ENCODE peak calls at places on chromosomes 5 and 9, in four cellular contexts. P, L, Z and R are unnamed samples. For H3K36me3, the result is how much of the 10 kb centered on the place peaks cover.

GRCh38 chr9:135704366-135704947 is 2.5 kb downstream of the KCNT1 start:
- DNase-seq in L (no peak), Z (no peak), P (no peak), R (no peak)

GRCh38 chr5:159814810-159815585 is 101.3 kb upstream of the ADRA1B start:
- DNase-seq in L (no peak), P (peak), Z (no peak), R (no peak)

GRCh38 chr9:137406876-137407589 is 15.9 kb downstream of the EXD3 start:
- DNase-seq in L (peak), Z (peak), P (peak), R (no peak)

GRCh38 chr9:112166176-112167140 is 8.6 kb downstream of the SUSD1 start:
- DNase-seq in L (no peak), P (peak), Z (peak), R (peak)

GRCh38 chr9:72954431-72955420 is 1.9 kb upstream of the ALDH1A1 start:
- DNase-seq in L (no peak), Z (no peak), P (no peak), R (peak)

GRCh38 chr5:93589812-93590215 is 6.8 kb downstream of the NR2F1 start:
- DNase-seq in L (no peak), P (no peak), Z (peak), R (no peak)

GRCh38 chr5:14296533-14297331 is 153.6 kb downstream of the TRIO start:
- DNase-seq in P (peak), Z (peak), L (no peak), R (no peak)

GRCh38 chr9:136087741-136088480 is 7.2 kb downstream of the NACC2 start:
- DNase-seq in L (peak), Z (no peak), P (no peak), R (no peak)

GRCh38 chr9:37324261-37324683 is 98.2 kb upstream of the GRHPR start:
- DNase-seq in L (no peak), P (no peak), Z (peak), R (no peak)

GRCh38 chr9:110468950-110469349 is 110.6 kb downstream of the SVEP1 start:
- DNase-seq in L (no peak), P (no peak), Z (no peak), R (no peak)

GRCh38 chr5:40141418-40141817 is 538.3 kb upstream of the PTGER4 start:
- DNase-seq in L (no peak), P (no peak), Z (no peak), R (no peak)

GRCh38 chr9:38278457-38278856 is 114.0 kb upstream of the ALDH1B1 start:
- DNase-seq in Z (no peak), L (no peak), P (no peak), R (no peak)

GRCh38 chr9:16869961-16870605 is 387 bp downstream of the BNC2 start:
- DNase-seq in Z (peak), P (peak), L (no peak), R (no peak)

GRCh38 chr9:33858346-33858869 is 41.4 kb downstream of the UBE2R2 start:
- DNase-seq in P (peak), L (no peak), Z (peak), R (no peak)

GRCh38 chr9:23822331-23823169 is 3.5 kb downstream of the ELAVL2 start:
- DNase-seq in Z (no peak), L (no peak), P (no peak), R (no peak)

GRCh38 chr5:135227064-135228022 is 171.7 kb downstream of the MACROH2A1 start:
- DNase-seq in P (no peak), Z (no peak), L (no peak), R (no peak)

GRCh38 chr9:116726606-116727005 is 39.5 kb downstream of the TRIM32 start:
- DNase-seq in Z (no peak), P (no peak), L (no peak), R (no peak)

GRCh38 chr9:24041294-24041693 is 215.3 kb upstream of the ELAVL2 start:
- DNase-seq in Z (peak), L (no peak), P (no peak), R (no peak)

GRCh38 chr9:224540-225520 is 10.2 kb downstream of the DOCK8 start:
- DNase-seq in Z (no peak), P (peak), L (no peak), R (peak)

GRCh38 chr5:72133212-72133990 is 26.1 kb downstream of the MAP1B start:
- DNase-seq in P (peak), Z (peak), L (no peak), R (no peak)

GRCh38 chr9:127548352-127548878 is 63.7 kb upstream of the STXBP1 start:
- DNase-seq in L (no peak), P (no peak), Z (no peak), R (no peak)
- H3K36me3 ChIP-seq in L (under half), P (under half), Z (under half), R (under half)

DNA sequence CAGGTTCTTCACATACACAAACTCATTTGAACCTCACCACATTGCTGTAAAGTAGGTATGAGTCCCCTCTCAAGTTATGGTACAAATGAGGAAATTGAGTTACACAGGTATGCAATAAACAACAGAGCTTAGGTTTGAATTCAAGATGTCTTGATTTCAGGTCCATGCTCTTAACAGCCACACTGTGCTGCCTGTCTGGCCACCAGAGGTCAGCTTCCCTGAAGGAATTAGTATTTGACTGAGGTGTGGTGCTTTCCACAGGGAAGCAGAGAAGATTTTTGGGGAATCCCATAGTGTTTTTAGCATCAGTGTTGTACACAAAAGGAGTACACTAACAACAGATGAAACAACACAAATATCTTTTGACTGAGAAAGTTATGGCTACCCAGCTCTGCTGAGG is 94.4 kb upstream of the ITGA1 start:
- DNase-seq in Z (peak), P (peak), L (peak), R (no peak)
- TF ChIP-seq CTCF in Z (peak), P (peak), L (peak), R (peak)

DNA sequence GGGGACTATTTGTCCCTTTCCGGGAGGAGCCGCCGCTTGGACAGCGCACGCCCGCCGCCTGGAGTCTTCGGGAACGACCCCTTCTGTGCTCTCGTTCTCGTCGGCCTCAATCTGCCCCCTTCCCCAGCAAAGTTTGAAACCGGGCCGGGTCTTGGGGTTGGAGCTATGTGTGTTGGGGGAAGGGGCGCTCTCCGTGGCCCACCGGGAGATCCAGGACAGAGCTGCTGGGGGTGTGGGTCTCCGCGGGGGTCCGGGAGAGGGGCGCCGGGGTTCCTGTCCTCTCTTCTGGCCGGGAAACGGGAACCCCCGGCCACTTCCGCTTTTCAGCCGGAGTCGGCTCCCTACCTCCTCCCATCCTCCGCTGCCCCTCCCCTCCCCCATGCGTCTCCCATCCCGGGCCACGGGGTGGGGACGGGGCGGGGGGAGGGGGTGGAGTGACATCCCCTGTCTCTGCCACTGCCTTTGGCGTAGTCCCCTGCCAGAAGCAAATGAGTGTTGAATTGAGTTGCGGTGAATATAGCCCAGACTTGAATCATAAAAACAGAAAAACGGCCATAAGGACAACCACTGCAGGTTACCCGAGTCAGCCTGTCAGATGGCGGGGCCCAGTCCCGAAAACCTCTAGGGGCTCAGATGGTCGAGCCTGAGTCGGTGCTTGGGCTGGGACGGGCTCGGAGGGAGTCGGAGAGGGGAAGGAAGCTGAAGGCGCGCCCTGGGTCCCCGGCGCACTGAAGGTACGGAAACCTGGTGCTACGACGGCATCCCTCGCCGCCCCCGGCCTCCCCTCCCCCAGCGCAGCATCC is 1.1 kb downstream of the CPLX2 start:
- DNase-seq in P (no peak), Z (no peak), L (no peak), R (no peak)
- H3K4me3 ChIP-seq in P (no peak), Z (no peak), L (no peak), R (no peak)

GRCh38 chr5:157347301-157348048 is 81.6 kb downstream of the CYFIP2 start:
- DNase-seq in P (no peak), L (peak), Z (no peak), R (no peak)

GRCh38 chr5:157348049-157348400 is 82.1 kb downstream of the CYFIP2 start:
- DNase-seq in Z (no peak), L (no peak), P (peak), R (no peak)

GRCh38 chr5:157343842-157344790 is 78.2 kb downstream of the CYFIP2 start:
- DNase-seq in P (no peak), Z (no peak), L (no peak), R (no peak)

GRCh38 chr5:157345067-157345466 is 79.1 kb downstream of the CYFIP2 start:
- DNase-seq in L (no peak), P (no peak), Z (no peak), R (no peak)

DNA sequence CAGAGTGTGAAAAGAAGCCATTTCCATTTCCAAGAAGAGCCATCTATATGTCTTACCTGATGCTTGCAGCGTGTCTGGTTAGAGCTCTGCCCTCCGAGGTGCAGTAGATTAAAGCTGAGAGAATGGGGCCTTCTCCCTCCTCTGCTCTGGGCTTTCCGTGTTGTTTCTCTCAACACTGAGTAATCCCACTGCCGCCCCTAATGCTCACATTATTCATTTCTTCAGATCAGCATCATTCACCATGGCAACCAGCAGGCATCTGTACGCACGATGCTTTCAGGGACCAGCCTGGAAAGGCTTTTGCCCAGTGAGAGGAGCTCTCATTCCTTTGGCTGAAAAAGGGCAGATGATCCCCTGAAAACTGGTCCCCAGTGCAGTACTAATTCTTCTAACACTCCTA is 79.6 kb downstream of the CYFIP2 start:
- DNase-seq in Z (no peak), P (no peak), L (no peak), R (no peak)
- H3K36me3 ChIP-seq in Z (under half), P (under half), L (under half), R (under half)

GRCh38 chr9:93826209-93826608 is 128.9 kb downstream of the BARX1 start:
- DNase-seq in P (no peak), L (no peak), Z (no peak), R (no peak)
- TF ChIP-seq CTCF in P (no peak), L (no peak), Z (peak), R (peak)

GRCh38 chr5:79133657-79134451 is 22.2 kb downstream of the BHMT start:
- DNase-seq in P (peak), Z (peak), L (peak), R (peak)
- H3K4me3 ChIP-seq in P (peak), Z (peak), L (peak), R (peak)